ENCODE peak calls at places on chromosomes 1 and 21, in four cellular contexts. Q is HCT116, V is psoas muscle, U is left ventricle myocardium inferior. B is an unnamed sample. For H3K4me1, the result is how much of the 10 kb centered on the place peaks cover.

GRCh38 chr1:31595836-31596736 is 19.8 kb downstream of the TINAGL1 start:
- DNase-seq in Q (no peak), V (no peak), U (no peak), B (no peak)

GRCh38 chr1:219837274-219837993 is 90.9 kb downstream of the SLC30A10 start:
- DNase-seq in Q (peak), V (no peak), U (no peak), B (no peak)

GRCh38 chr1:203743101-203743501 is 21.9 kb upstream of the LAX1 start:
- DNase-seq in Q (no peak), V (peak), U (no peak), B (no peak)

GRCh38 chr1:81226603-81226928 is 574.2 kb upstream of the ADGRL2 start:
- DNase-seq in Q (no peak), V (no peak), U (no peak), B (no peak)

GRCh38 chr1:2145946-2146835 is 48.4 kb downstream of the FAAP20 start:
- DNase-seq in Q (no peak), V (peak), U (peak), B (no peak)

GRCh38 chr1:201515062-201515750 is 8.3 kb upstream of the CSRP1 start:
- DNase-seq in Q (no peak), V (no peak), U (no peak), B (no peak)

GRCh38 chr1:55428944-55429931 is 214.1 kb upstream of the USP24 start:
- DNase-seq in Q (peak), V (peak), U (peak), B (no peak)

GRCh38 chr1:158002630-158003408 is 9.4 kb downstream of the KIRREL1 start:
- DNase-seq in Q (no peak), V (no peak), U (no peak), B (no peak)

GRCh38 chr1:1984560-1985070 is 19.0 kb downstream of the CFAP74 start:
- DNase-seq in Q (no peak), V (no peak), U (no peak), B (no peak)

GRCh38 chr1:41914515-41914914 is 4.2 kb downstream of the HIVEP3 start:
- DNase-seq in Q (no peak), V (no peak), U (no peak), B (no peak)

GRCh38 chr1:83808536-83808935 is 190.4 kb downstream of the TTLL7 start:
- DNase-seq in Q (no peak), V (no peak), U (no peak), B (no peak)

GRCh38 chr1:63772876-63773275 is 941 bp upstream of the ROR1 start:
- DNase-seq in Q (no peak), V (no peak), U (no peak), B (no peak)

GRCh38 chr1:116553386-116554115 is 17.3 kb downstream of the CD58 start:
- DNase-seq in Q (peak), V (no peak), U (no peak), B (no peak)

GRCh38 chr1:43872280-43872679 is 61.3 kb upstream of the ARTN start:
- DNase-seq in Q (no peak), V (no peak), U (no peak), B (no peak)

GRCh38 chr1:13662498-13662897 is 37.5 kb upstream of the PRDM2 start:
- DNase-seq in Q (no peak), V (no peak), U (no peak), B (no peak)

GRCh38 chr1:15574741-15575140 is 10.1 kb downstream of the AGMAT start:
- DNase-seq in Q (no peak), V (no peak), U (no peak), B (no peak)

GRCh38 chr1:207878939-207879338 is 32.0 kb downstream of the CD34 start:
- DNase-seq in Q (no peak), V (no peak), U (no peak), B (no peak)

GRCh38 chr1:38776466-38776865 is 83.1 kb downstream of the RRAGC start:
- DNase-seq in Q (no peak), V (no peak), U (no peak), B (no peak)

GRCh38 chr21:37292041-37292440 is 24.9 kb upstream of the VPS26C start:
- DNase-seq in Q (no peak), V (no peak), U (no peak), B (no peak)

GRCh38 chr1:225653463-225654276 is 747 bp upstream of the ENAH start:
- DNase-seq in Q (no peak), V (peak), U (peak), B (peak)

GRCh38 chr1:220123889-220124288 is 30.0 kb downstream of the IARS2 start:
- DNase-seq in Q (peak), V (no peak), U (no peak), B (no peak)

GRCh38 chr1:94020764-94021579 is 100.0 kb downstream of the ABCA4 start:
- DNase-seq in Q (no peak), V (no peak), U (no peak), B (no peak)

GRCh38 chr1:7257225-7257624 is 472.0 kb downstream of the CAMTA1 start:
- DNase-seq in Q (no peak), V (no peak), U (no peak), B (no peak)

GRCh38 chr1:9646037-9646436 is 5.5 kb upstream of the PIK3CD start:
- DNase-seq in Q (no peak), V (no peak), U (no peak), B (no peak)

GRCh38 chr1:223700942-223701637 is 11.2 kb upstream of the CAPN2 start:
- DNase-seq in Q (peak), V (peak), U (no peak), B (no peak)

DNA sequence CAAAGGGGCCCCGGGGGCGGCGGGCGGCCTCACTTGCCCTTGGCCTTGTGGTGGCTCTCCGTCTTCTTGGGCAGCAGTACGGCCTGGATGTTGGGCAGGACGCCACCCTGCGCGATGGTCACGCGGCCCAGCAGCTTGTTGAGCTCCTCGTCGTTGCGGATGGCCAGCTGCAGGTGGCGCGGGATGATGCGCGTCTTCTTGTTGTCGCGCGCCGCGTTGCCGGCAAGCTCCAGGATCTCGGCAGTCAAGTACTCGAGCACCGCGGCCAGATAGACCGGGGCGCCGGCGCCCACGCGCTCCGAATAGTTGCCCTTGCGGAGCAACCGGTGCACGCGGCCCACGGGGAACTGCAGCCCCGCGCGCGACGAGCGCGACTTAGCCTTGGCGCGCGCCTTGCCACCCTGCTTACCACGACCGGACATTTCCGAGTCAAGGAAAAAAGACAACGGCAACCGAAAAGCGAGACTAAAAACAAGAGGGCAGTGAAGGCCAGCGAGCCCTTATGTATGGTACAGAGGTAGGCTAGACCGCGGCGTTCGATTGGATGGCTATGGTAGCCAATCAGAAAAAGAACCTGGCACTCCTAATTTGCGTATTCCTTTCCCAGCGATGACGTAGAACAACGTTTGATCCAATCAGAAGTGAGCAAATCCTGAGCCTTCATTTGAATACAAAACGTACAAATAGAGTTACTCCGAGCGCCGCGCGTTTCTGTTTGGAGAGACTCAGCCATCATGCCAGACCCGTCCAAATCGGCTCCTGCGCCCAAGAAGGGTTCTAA is 29.6 kb upstream of the RNF187 start:
- DNase-seq in Q (peak), V (peak), U (peak), B (peak)
- TF ChIP-seq CTCF in Q (peak), V (peak), U (peak), B (no peak)

GRCh38 chr1:156693858-156694562 is 11.4 kb downstream of the CRABP2 start:
- DNase-seq in Q (no peak), V (no peak), U (no peak), B (no peak)
- H3K4me1 ChIP-seq in Q (half or more), V (under half), U (under half), B (under half)

GRCh38 chr1:112383759-112384370 is 12.1 kb upstream of the CTTNBP2NL start:
- DNase-seq in Q (no peak), V (no peak), U (no peak), B (no peak)

GRCh38 chr1:112386024-112386723 is 9.8 kb upstream of the CTTNBP2NL start:
- DNase-seq in Q (no peak), V (no peak), U (no peak), B (no peak)

GRCh38 chr1:112375701-112376100 is 20.3 kb upstream of the CTTNBP2NL start:
- DNase-seq in Q (no peak), V (no peak), U (no peak), B (no peak)

GRCh38 chr1:112381324-112382076 is 14.5 kb upstream of the CTTNBP2NL start:
- DNase-seq in Q (no peak), V (no peak), U (no peak), B (no peak)

GRCh38 chr1:112380356-112380755 is 15.7 kb upstream of the CTTNBP2NL start:
- DNase-seq in Q (no peak), V (no peak), U (no peak), B (no peak)
- TF ChIP-seq CTCF in Q (no peak), V (no peak), U (no peak), B (no peak)

GRCh38 chr1:12188657-12189327 is 22.0 kb downstream of the TNFRSF1B start:
- DNase-seq in Q (no peak), V (no peak), U (no peak), B (peak)
- H3K4me1 ChIP-seq in Q (under half), V (under half), U (half or more), B (under half)

DNA sequence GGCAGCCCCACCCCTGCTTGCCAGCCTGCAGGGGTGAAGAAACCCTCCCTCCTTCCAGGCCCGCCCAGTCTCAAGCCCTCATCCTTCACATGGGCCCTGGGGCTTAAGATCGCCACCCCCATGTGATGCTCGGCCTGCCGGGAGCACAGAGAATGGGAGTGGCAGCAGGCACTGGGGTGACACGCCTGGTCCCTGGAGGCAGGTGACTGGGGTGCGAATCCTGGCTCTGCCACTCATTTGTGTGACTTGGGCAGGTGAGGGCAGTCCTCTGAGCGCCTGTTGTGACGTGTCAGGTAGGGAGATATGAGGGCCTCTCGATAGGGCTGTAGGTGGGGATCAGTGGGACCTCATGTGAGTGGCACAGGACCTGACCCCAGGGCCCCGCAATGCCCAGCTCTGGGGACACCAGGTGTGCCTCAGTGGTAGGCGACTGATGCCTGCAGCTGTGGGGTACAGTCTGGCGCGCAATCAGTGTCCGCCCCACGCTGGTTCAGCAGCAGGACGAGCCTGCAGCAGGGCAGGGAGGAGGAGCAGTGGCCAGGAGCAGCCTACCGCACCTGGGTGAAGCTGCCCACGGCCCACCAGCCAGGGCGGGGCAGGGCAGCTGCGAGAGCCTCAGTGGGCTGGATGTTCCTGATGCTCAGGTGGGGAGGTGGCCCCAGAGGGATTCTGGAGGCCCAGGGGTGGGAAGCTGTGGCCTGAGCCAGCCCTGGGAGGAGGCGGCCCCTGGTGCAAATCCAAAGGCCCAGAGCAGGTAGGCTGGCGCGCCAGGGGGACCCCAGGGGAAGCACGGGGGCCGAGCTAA is 6.2 kb downstream of the SH2D5 start:
- DNase-seq in Q (no peak), V (no peak), U (no peak), B (no peak)
- TF ChIP-seq CTCF in Q (no peak), V (no peak), U (no peak), B (no peak)

GRCh38 chr1:234629026-234629425 is 19.0 kb upstream of the IRF2BP2 start:
- DNase-seq in Q (no peak), V (no peak), U (no peak), B (no peak)
- H3K4me1 ChIP-seq in Q (under half), V (under half), U (under half), B (under half)

GRCh38 chr1:179708434-179709195 is 34.5 kb upstream of the FAM163A start:
- DNase-seq in Q (no peak), V (no peak), U (no peak), B (no peak)

GRCh38 chr1:179702923-179703322 is 40.2 kb upstream of the FAM163A start:
- DNase-seq in Q (no peak), V (no peak), U (no peak), B (no peak)

GRCh38 chr1:179709841-179710329 is 33.2 kb upstream of the FAM163A start:
- DNase-seq in Q (no peak), V (no peak), U (peak), B (no peak)

GRCh38 chr1:179707406-179707805 is 35.7 kb upstream of the FAM163A start:
- DNase-seq in Q (no peak), V (no peak), U (no peak), B (no peak)

DNA sequence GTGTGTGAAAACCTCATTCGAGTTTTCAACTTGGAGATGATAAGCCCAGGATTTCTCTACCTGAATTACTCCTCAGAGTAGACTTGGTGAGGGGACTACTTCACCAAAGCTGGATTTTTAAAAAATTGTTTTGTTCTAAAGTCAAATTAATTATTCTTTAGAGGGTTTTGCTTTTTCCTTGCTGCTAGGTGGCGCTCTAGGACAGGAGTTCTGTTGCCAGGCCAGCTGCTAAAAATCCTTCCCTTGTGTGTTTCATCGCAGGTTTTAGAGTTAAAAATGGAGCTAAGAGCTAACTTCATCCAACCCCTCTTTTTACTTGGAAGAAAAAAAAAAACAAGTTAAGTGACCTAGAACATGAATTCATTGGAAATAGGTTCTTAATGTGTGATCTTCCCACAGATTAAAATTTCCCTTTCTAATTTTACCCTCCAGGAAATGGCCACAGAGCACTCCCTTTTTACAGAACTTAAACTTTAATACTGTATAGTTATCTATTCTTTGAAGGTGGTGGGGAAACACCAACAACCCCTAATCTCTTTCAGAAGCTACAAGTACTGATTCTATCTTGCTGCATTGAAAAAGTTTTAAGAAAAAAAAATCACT is 36.7 kb upstream of the FAM163A start:
- DNase-seq in Q (peak), V (no peak), U (peak), B (no peak)
- TF ChIP-seq CTCF in Q (peak), V (peak), U (peak), B (peak)

GRCh38 chr1:113984710-113985109 is 5.4 kb downstream of the OLFML3 start:
- DNase-seq in Q (no peak), V (no peak), U (no peak), B (no peak)
- H3K4me1 ChIP-seq in Q (under half), V (under half), U (under half), B (under half)

DNA sequence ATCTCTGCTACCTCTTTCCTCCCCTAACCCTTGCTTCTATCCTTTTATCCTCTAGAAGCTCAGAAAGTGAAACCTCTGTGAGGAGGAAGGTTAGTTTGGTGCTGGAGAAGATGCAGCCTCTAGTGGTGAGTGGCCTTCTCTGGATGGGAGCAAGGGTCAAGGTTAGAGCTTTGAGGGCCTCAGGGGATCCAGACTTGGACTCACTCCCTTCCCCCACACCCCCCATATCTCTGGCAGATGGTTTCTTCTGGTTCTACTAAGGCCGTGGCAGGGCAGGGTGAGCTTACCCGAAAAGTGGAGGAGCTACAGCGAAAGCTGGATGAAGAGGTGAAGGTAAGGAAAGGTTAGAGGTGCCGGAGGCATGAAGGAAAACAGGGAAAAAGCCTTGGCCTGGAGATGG is 9.2 kb downstream of the CGN start:
- DNase-seq in Q (no peak), V (no peak), U (no peak), B (no peak)
- TF ChIP-seq CTCF in Q (no peak), V (no peak), U (no peak), B (no peak)

B was measured in Peyer's patch.